ENCODE peak calls at places on chromosomes 7 and 10, in ten cellular contexts. L is body of pancreas, W is kidney epithelial cell, S is OCI-LY7, C is adrenal gland, Z is neural progenitor cell, Y is transverse colon, D is IMR-90, V is GM23248, N is right lobe of liver. U is an unnamed sample.
A peak's percentile ranks its signal among the peaks of the same experiment; 100 is the strongest.

GRCh38 chr7:41977165-41977651 is 259.8 kb downstream of the GLI3 start:
- DNase-seq in L (peak; percentile 28), W (no peak), S (peak; percentile 51), C (peak; percentile 40), Z (peak; percentile 63), Y (no peak), D (peak; percentile 75), V (peak; percentile 73), N (no peak), U (peak; percentile 59)

GRCh38 chr7:150451833-150452431 is 1.5 kb downstream of the GIMAP8 start:
- DNase-seq in L (peak; percentile 23), W (no peak), S (no peak), C (no peak), Z (no peak), Y (no peak), D (no peak), V (no peak), N (no peak), U (no peak)

GRCh38 chr7:2520808-2521146 is 1.2 kb downstream of the LFNG start:
- DNase-seq in L (no peak), W (no peak), S (no peak), C (no peak), Z (no peak), Y (peak; percentile 62), D (no peak), V (peak; percentile 53), N (no peak), U (no peak)

GRCh38 chr7:146960747-146961416 is 844.3 kb downstream of the CNTNAP2 start:
- DNase-seq in L (no peak), W (no peak), S (no peak), C (no peak), Z (peak; percentile 43), Y (no peak), D (no peak), V (no peak), N (no peak), U (peak; percentile 29)

GRCh38 chr7:98189559-98189958 is 21.7 kb upstream of the BHLHA15 start:
- DNase-seq in L (no peak), W (no peak), S (no peak), C (no peak), Z (no peak), Y (no peak), D (no peak), V (no peak), N (no peak), U (no peak)

GRCh38 chr10:124561206-124561605 is 99.6 kb downstream of the LHPP start:
- DNase-seq in L (no peak), W (no peak), S (no peak), C (no peak), Z (no peak), Y (no peak), D (no peak), V (no peak), N (no peak), U (peak; percentile 22)

GRCh38 chr7:18996583-18996982 is 120.9 kb downstream of the TWIST1 start:
- DNase-seq in L (no peak), W (no peak), S (no peak), C (no peak), Z (no peak), Y (no peak), D (no peak), V (no peak), N (no peak), U (no peak)

GRCh38 chr10:104417629-104418292 is 64.1 kb downstream of the CFAP58 start:
- DNase-seq in L (peak; percentile 6), W (no peak), S (no peak), C (no peak), Z (no peak), Y (no peak), D (no peak), V (no peak), N (no peak), U (no peak)

GRCh38 chr10:71842856-71843530 is 8.1 kb downstream of the PSAP start:
- DNase-seq in L (no peak), W (no peak), S (no peak), C (no peak), Z (no peak), Y (no peak), D (no peak), V (no peak), N (no peak), U (no peak)

GRCh38 chr7:22569586-22570321 is 69.8 kb upstream of the STEAP1B start:
- DNase-seq in L (peak; percentile 47), W (no peak), S (no peak), C (peak; percentile 56), Z (no peak), Y (peak; percentile 25), D (peak; percentile 68), V (no peak), N (no peak), U (no peak)

GRCh38 chr10:10951675-10952074 is 66.0 kb upstream of the CELF2 start:
- DNase-seq in L (no peak), W (no peak), S (no peak), C (no peak), Z (no peak), Y (no peak), D (no peak), V (no peak), N (no peak), U (no peak)

GRCh38 chr10:95308389-95309302 is 17.8 kb upstream of the PDLIM1 start:
- DNase-seq in L (peak; percentile 90), W (peak; percentile 95), S (no peak), C (peak; percentile 90), Z (peak; percentile 15), Y (peak; percentile 90), D (peak; percentile 98), V (peak; percentile 94), N (peak; percentile 70), U (no peak)

GRCh38 chr7:101924171-101924570 is 106.7 kb downstream of the CUX1 start:
- DNase-seq in L (no peak), W (no peak), S (no peak), C (no peak), Z (no peak), Y (no peak), D (peak; percentile 86), V (peak; percentile 96), N (no peak), U (no peak)

GRCh38 chr7:78443811-78444210 is 645.2 kb downstream of the PHTF2 start:
- DNase-seq in L (no peak), W (no peak), S (no peak), C (no peak), Z (peak; percentile 5), Y (no peak), D (no peak), V (no peak), N (no peak), U (no peak)

GRCh38 chr10:104209575-104210198 is 22.5 kb downstream of the CFAP43 start:
- DNase-seq in L (peak; percentile 40), W (no peak), S (peak; percentile 31), C (peak; percentile 47), Z (peak; percentile 73), Y (no peak), D (peak; percentile 39), V (peak; percentile 70), N (no peak), U (peak; percentile 67)

GRCh38 chr7:103651978-103652377 is 206.0 kb upstream of the SLC26A5 start:
- DNase-seq in L (no peak), W (no peak), S (no peak), C (no peak), Z (no peak), Y (no peak), D (no peak), V (no peak), N (no peak), U (no peak)

DNA sequence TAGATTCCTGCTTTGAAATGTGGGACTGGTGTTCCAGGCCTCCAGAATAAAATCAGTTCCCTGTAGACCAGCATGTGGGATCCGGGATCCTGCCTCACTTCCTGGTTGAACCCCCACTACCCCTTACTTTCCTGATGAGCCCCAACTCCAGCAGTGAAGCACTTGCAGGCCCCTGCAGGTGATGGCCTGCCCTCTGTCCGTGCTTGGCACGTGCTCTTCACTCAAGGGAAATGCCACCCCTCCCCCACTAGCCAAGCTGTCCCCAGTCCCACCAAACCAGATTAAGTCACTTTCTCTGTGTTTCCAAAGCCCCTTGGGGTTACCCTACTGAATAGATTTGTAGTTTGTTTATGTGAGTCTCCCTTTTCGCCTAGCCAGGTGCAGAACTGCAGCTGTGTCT is 121.6 kb downstream of the WDFY4 start:
- DNase-seq in L (no peak), W (no peak), S (no peak), C (no peak), Z (peak; percentile 23), Y (no peak), D (no peak), V (no peak), N (no peak), U (no peak)
- H3K36me3 ChIP-seq in L (no peaks in the 10 kb centered on the region), W (no peaks in the 10 kb centered on the region), S (peaks cover 100% of the 10 kb centered on the region), C (no peaks in the 10 kb centered on the region), Z (no peaks in the 10 kb centered on the region), Y (no peaks in the 10 kb centered on the region), D (no peaks in the 10 kb centered on the region), V (no peaks in the 10 kb centered on the region), N (no peaks in the 10 kb centered on the region), U (no peaks in the 10 kb centered on the region)

GRCh38 chr10:6588082-6588481 is 8.0 kb upstream of the PRKCQ start:
- DNase-seq in L (no peak), W (no peak), S (no peak), C (no peak), Z (no peak), Y (no peak), D (no peak), V (no peak), N (no peak), U (no peak)
- H3K36me3 ChIP-seq in L (no peaks in the 10 kb centered on the region), W (no peaks in the 10 kb centered on the region), S (peaks cover 47% of the 10 kb centered on the region), C (no peaks in the 10 kb centered on the region), Z (no peaks in the 10 kb centered on the region), Y (no peaks in the 10 kb centered on the region), D (no peaks in the 10 kb centered on the region), V (no peaks in the 10 kb centered on the region), N (no peaks in the 10 kb centered on the region), U (peaks cover 8% of the 10 kb centered on the region)

DNA sequence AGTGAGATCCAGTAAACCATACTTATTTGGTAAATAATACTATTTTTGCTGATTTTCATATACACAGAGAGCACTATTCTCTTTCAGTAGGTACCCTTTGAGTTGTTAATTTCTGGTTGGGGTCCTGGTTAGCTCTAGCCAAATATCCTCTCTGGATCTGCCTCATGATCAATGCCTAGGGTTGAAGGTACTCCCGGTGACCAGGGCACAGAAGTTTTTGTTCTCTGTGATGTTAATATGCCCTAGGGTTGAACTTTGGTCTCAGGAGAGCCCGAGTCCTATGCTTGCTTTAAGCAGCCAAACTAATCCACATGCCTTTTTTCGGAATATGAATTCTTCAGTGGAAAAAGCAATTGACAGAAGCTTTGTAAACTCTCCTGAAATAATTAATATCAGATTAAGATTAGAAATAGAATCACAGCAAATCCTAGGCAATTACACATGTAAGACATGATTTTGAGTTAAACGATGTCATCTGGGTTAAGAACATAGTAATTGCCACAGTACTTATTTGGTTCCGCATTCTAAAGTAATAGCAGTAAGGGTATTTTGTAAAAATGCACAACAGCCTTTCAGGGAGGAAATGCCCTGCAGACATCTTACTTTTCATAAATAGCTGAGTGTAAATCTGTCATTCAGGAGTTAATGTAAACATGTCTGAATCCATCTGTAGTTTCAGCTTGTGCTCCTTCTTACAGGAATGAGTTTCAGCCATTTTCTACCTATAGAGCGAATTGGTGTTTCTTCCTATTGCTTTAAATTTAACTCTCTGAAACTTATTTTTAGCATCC is 10.1 kb downstream of the CHN2 start:
- DNase-seq in L (no peak), W (no peak), S (no peak), C (no peak), Z (no peak), Y (no peak), D (no peak), V (no peak), N (no peak), U (peak; percentile 62)
- H3K36me3 ChIP-seq in L (no peaks in the 10 kb centered on the region), W (no peaks in the 10 kb centered on the region), S (no peaks in the 10 kb centered on the region), C (no peaks in the 10 kb centered on the region), Z (no peaks in the 10 kb centered on the region), Y (no peaks in the 10 kb centered on the region), D (no peaks in the 10 kb centered on the region), V (no peaks in the 10 kb centered on the region), N (no peaks in the 10 kb centered on the region), U (no peaks in the 10 kb centered on the region)

GRCh38 chr7:100024020-100024619 is 8.7 kb downstream of the ZKSCAN1 start:
- DNase-seq in L (no peak), W (no peak), S (no peak), C (peak; percentile 72), Z (no peak), Y (no peak), D (no peak), V (no peak), N (peak; percentile 66), U (no peak)
- H3K36me3 ChIP-seq in L (peaks cover 4% of the 10 kb centered on the region), W (peaks cover 3% of the 10 kb centered on the region), S (peaks cover 60% of the 10 kb centered on the region), C (no peaks in the 10 kb centered on the region), Z (peaks cover 20% of the 10 kb centered on the region), Y (no peaks in the 10 kb centered on the region), D (peaks cover 46% of the 10 kb centered on the region), V (peaks cover 41% of the 10 kb centered on the region), N (peaks cover 59% of the 10 kb centered on the region), U (peaks cover 15% of the 10 kb centered on the region)

U was measured in H7.